ENCODE peak calls at places on chromosomes 13 and 19, in six cellular contexts. V is tibial nerve, G is thyroid gland, T is transverse colon, C is testis, H is ovary. W is an unnamed sample.

GRCh38 chr19:8321760-8322637 is 703 bp downstream of the RPS28 start:
- DNase-seq in V (no peak), G (peak; percentile 36), T (no peak), C (no peak), H (no peak), W (no peak)

GRCh38 chr19:46288896-46289588 is 7.8 kb upstream of the HIF3A start:
- DNase-seq in V (no peak), G (peak; percentile 19), T (no peak), C (no peak), H (peak; percentile 29), W (peak; percentile 88)

GRCh38 chr19:49229416-49229815 is 71.8 kb downstream of the TRPM4 start:
- DNase-seq in V (no peak), G (no peak), T (no peak), C (no peak), H (no peak), W (no peak)

GRCh38 chr13:98384739-98385138 is 192.2 kb downstream of the STK24 start:
- DNase-seq in V (no peak), G (peak; percentile 37), T (no peak), C (no peak), H (no peak), W (no peak)

GRCh38 chr19:5711713-5712161 is 8.2 kb downstream of the LONP1 start:
- DNase-seq in V (no peak), G (no peak), T (no peak), C (no peak), H (no peak), W (no peak)

GRCh38 chr13:102536196-102536595 is 60.6 kb upstream of the TPP2 start:
- DNase-seq in V (no peak), G (no peak), T (no peak), C (no peak), H (no peak), W (no peak)

GRCh38 chr19:37692956-37693660 is 26.5 kb downstream of the ZNF607 start:
- DNase-seq in V (no peak), G (no peak), T (no peak), C (no peak), H (no peak), W (no peak)

GRCh38 chr19:46821512-46822359 is 28.9 kb downstream of the AP2S1 start:
- DNase-seq in V (no peak), G (no peak), T (peak; percentile 67), C (no peak), H (no peak), W (no peak)

GRCh38 chr13:75769141-75769905 is 133.2 kb downstream of the LMO7 start:
- DNase-seq in V (no peak), G (no peak), T (no peak), C (no peak), H (no peak), W (no peak)

GRCh38 chr13:75776550-75776949 is 140.4 kb downstream of the LMO7 start:
- DNase-seq in V (no peak), G (no peak), T (no peak), C (no peak), H (no peak), W (no peak)

GRCh38 chr13:75770164-75771145 is 134.3 kb downstream of the LMO7 start:
- DNase-seq in V (no peak), G (no peak), T (no peak), C (no peak), H (no peak), W (no peak)

GRCh38 chr13:75771818-75772217 is 135.7 kb downstream of the LMO7 start:
- DNase-seq in V (no peak), G (no peak), T (no peak), C (no peak), H (no peak), W (no peak)

GRCh38 chr13:75774176-75774575 is 138.0 kb downstream of the LMO7 start:
- DNase-seq in V (no peak), G (no peak), T (no peak), C (no peak), H (no peak), W (no peak)
- H3K4me1 ChIP-seq in V (no peaks in the 10 kb centered on the region), G (peaks cover 45% of the 10 kb centered on the region), T (peaks cover 5% of the 10 kb centered on the region), C (peaks cover 4% of the 10 kb centered on the region), H (peaks cover 3% of the 10 kb centered on the region), W (no peaks in the 10 kb centered on the region)

DNA sequence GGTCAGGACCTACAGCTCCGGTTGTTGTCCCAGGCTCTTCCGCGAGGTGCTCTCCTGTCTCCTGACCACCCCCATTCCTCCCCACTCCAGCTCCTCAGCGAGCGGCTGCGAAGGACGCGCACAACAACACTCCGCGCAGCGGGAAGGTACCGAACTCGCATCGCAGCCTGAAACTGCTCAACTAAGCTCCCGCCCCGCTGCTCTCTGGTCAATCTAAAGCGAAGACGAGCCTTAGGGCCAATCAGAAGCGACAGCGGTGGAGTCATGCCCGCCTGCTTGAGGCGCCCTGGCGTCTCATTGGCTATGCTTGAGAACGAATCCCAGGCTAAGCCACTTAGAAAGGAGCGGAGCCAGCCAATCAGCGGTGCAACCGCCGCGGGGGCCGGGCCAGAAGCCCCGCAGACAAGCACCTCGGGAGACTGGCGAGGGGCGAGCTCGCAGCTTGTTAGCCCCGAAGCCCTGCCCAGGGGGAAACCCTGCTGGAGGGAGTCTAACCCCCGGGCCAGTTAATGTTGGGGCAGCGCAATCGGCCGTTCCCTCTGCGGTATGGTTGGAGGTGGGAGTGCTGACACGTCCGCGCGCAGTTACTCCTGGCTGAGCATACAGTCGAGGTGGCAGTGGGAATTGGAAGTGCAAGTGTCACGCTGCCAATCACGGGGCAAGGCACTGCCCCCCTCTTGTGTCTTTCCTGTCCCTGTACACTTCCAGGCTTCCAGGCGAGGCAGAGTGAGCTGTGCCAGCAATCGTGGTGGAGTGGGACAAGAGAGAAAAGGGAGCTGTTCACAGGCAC is 1.9 kb upstream of the ZBTB32 start:
- DNase-seq in V (peak; percentile 93), G (peak; percentile 98), T (peak; percentile 96), C (peak; percentile 99), H (peak; percentile 89), W (peak; percentile 96)
- TF ChIP-seq POLR2A in V (peak; percentile 25), G (peak; percentile 45), T (peak; percentile 25), C (no peak), H (no peak), W (no peak)

GRCh38 chr19:12318782-12319413 is 14.5 kb downstream of the ZNF563 start:
- DNase-seq in V (no peak), G (no peak), T (no peak), C (no peak), H (no peak), W (no peak)

GRCh38 chr19:12314553-12314952 is 18.9 kb downstream of the ZNF563 start:
- DNase-seq in V (no peak), G (peak; percentile 40), T (no peak), C (no peak), H (no peak), W (no peak)
- H3K4me1 ChIP-seq in V (no peaks in the 10 kb centered on the region), G (no peaks in the 10 kb centered on the region), T (no peaks in the 10 kb centered on the region), C (no peaks in the 10 kb centered on the region), H (no peaks in the 10 kb centered on the region), W (no peaks in the 10 kb centered on the region)

GRCh38 chr19:58038688-58039204 is 4.9 kb downstream of the ZSCAN1 start:
- DNase-seq in V (no peak), G (no peak), T (no peak), C (no peak), H (no peak), W (no peak)

GRCh38 chr19:58034476-58034790 is 608 bp downstream of the ZSCAN1 start:
- DNase-seq in V (no peak), G (no peak), T (no peak), C (no peak), H (no peak), W (no peak)

GRCh38 chr19:58035863-58036262 is 2.0 kb downstream of the ZSCAN1 start:
- DNase-seq in V (no peak), G (no peak), T (no peak), C (no peak), H (no peak), W (no peak)

GRCh38 chr19:58037927-58038687 is 4.3 kb downstream of the ZSCAN1 start:
- DNase-seq in V (no peak), G (peak; percentile 79), T (no peak), C (no peak), H (peak; percentile 35), W (no peak)

DNA sequence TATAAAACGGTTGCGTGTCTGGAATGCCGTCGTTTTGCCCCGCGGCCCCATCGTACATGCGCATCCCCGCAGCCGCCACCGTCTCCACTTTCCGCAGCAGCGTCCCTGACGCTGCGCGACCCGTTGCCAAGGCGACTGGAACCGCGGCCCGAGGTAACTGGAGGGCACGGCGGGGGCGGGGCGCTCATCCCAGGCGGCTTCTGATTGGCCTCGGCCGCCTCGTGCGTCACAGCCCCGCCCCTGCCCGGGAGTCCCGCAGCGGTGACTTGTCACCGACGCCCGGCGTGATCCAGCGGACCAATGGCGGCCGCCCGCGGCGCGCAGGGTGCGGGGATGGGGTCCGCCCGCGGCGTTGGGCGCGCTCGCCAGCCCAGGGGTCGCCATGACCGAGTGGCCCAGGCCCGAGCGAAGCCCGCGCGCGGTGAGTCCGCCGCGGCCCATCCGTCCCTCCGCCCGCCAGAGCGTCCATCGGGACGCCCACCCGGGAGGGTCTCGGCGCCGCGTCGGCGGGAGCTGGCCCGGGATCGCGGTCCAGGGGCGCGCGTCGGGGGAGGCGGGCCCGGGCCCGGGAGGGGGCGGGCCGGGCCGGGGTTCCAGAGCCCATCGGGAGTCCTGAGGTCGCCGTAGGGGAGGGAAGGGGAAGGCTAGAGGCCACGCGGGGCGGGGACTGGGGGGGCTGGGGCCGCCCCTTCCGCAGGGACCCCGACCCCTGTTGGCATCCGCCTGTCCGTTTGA is at the start of gene ZSCAN1:
- DNase-seq in V (peak; percentile 38), G (peak; percentile 99), T (peak; percentile 66), C (peak; percentile 97), H (peak; percentile 86), W (peak; percentile 78)
- TF ChIP-seq POLR2A in V (no peak), G (peak; percentile 87), T (no peak), C (peak; percentile 57), H (no peak), W (no peak)

GRCh38 chr19:1859319-1859718 is 4.1 kb downstream of the KLF16 start:
- DNase-seq in V (no peak), G (no peak), T (no peak), C (no peak), H (no peak), W (no peak)

GRCh38 chr19:1858412-1859081 is 4.8 kb downstream of the KLF16 start:
- DNase-seq in V (no peak), G (no peak), T (no peak), C (no peak), H (no peak), W (no peak)

GRCh38 chr19:1856698-1857603 is 6.4 kb downstream of the KLF16 start:
- DNase-seq in V (peak; percentile 50), G (peak; percentile 84), T (peak; percentile 96), C (peak; percentile 83), H (peak; percentile 70), W (peak; percentile 83)

GRCh38 chr19:1856345-1856697 is 7.1 kb downstream of the KLF16 start:
- DNase-seq in V (no peak), G (no peak), T (no peak), C (no peak), H (no peak), W (no peak)

GRCh38 chr19:1857648-1858326 is 5.6 kb downstream of the KLF16 start:
- DNase-seq in V (no peak), G (no peak), T (peak; percentile 81), C (no peak), H (no peak), W (no peak)
- H3K4me1 ChIP-seq in V (peaks cover 81% of the 10 kb centered on the region), G (peaks cover 33% of the 10 kb centered on the region), T (peaks cover 95% of the 10 kb centered on the region), C (peaks cover 73% of the 10 kb centered on the region), H (peaks cover 28% of the 10 kb centered on the region), W (peaks cover 58% of the 10 kb centered on the region)

DNA sequence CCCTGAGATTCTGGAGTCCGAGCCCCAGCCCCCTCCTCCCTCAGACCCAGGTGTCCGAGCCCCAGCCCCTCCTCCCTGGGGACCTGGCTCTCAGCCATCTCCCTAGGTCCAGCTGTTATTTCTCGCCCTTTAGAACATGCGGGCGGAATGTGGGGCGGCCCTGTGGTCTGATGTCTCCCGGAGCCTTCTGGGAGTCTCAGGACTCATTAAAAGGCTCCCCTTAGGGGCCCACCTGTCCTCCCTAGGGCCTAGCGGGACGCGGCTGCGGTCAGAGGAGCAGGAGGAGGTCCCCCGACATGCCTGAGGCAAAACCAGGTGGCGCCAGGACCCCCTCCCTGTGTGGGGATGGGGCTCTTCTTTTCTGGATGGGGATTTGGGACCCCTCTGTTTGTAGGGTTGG is at the start of gene MYBPC2:
- DNase-seq in V (no peak), G (no peak), T (peak; percentile 33), C (no peak), H (no peak), W (no peak)
- TF ChIP-seq POLR2A in V (no peak), G (no peak), T (no peak), C (no peak), H (no peak), W (no peak)